ENCODE peak calls at places on chromosomes 5 and 9, in seven cellular contexts. Q is mammary epithelial cell; Y is neural progenitor cell; I is left ventricle myocardium inferior; M is CD8-positive, alpha-beta T cell; V is cardiac muscle cell; O is ovary. D is an unnamed sample. For H3K4me1, the result is how much of the 10 kb centered on the place peaks cover.

GRCh38 chr9:5015934-5016333 is 30.9 kb downstream of the JAK2 start:
- DNase-seq in O (no peak), M (no peak), Y (no peak), Q (no peak), I (no peak), V (no peak), D (no peak)

GRCh38 chr5:17190242-17190778 is 27.1 kb upstream of the BASP1 start:
- DNase-seq in M (no peak), Y (peak), O (no peak), V (peak), Q (peak), I (no peak), D (peak)

GRCh38 chr9:5718296-5719032 is 89.6 kb downstream of the RIC1 start:
- DNase-seq in M (no peak), O (no peak), I (no peak), Y (no peak), Q (no peak), V (no peak), D (no peak)

GRCh38 chr9:61673664-61674381 is 484.0 kb downstream of the SPATA31A7 start:
- DNase-seq in Y (no peak), M (no peak), O (no peak), V (no peak), I (no peak), Q (no peak), D (peak)

GRCh38 chr9:89670806-89671434 is 66.1 kb downstream of the GADD45G start:
- DNase-seq in O (no peak), Q (no peak), I (no peak), M (no peak), V (no peak), Y (no peak), D (no peak)

GRCh38 chr5:115986358-115986757 is 24.1 kb downstream of the LVRN start:
- DNase-seq in I (no peak), O (no peak), Q (no peak), M (no peak), Y (no peak), V (no peak), D (no peak)

GRCh38 chr5:137624786-137625349 is 111.0 kb downstream of the KLHL3 start:
- DNase-seq in I (peak), Y (no peak), M (no peak), Q (no peak), O (no peak), V (no peak), D (peak)

GRCh38 chr5:73292816-73293459 is 119.9 kb downstream of the TMEM174 start:
- DNase-seq in I (no peak), V (no peak), O (no peak), Q (no peak), Y (no peak), M (no peak), D (no peak)

GRCh38 chr5:173802670-173803165 is 85.4 kb upstream of the CPEB4 start:
- DNase-seq in Q (peak), O (no peak), V (no peak), I (peak), Y (no peak), M (no peak), D (no peak)

GRCh38 chr5:76104027-76104426 is 20.8 kb downstream of the SV2C start:
- DNase-seq in O (peak), Q (peak), V (peak), Y (peak), M (no peak), I (no peak), D (peak)

GRCh38 chr9:37302277-37302676 is 120.2 kb upstream of the GRHPR start:
- DNase-seq in Y (no peak), M (no peak), I (no peak), Q (no peak), V (no peak), O (no peak), D (no peak)

GRCh38 chr5:168585119-168585912 is 6.1 kb upstream of the PANK3 start:
- DNase-seq in Q (no peak), O (no peak), I (no peak), M (no peak), Y (no peak), V (no peak), D (no peak)

DNA sequence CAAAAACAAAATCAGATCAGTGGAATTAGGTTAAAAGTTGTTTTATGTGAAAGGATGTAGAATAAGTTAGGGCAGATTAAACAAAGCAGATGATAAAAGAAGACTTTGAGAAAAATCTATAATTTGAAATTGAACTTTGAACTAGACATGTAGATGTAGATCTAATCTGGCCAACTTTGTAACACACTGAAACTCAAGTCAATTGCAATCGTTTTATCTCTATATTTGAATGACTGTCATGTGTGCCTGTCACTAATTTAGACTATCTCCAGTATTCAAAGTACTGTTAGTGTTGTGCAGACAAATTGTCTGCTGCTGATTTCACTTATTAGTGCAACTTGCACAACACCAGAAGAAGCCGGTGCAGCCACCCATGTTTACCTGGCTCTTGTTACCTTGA is 39.8 kb downstream of the ACOT12 start:
- DNase-seq in Y (no peak), I (no peak), V (no peak), Q (no peak), O (no peak), M (no peak), D (no peak)
- H3K4me1 ChIP-seq in Y (under half), I (under half), V (under half), Q (under half), O (under half), M (under half), D (under half)

DNA sequence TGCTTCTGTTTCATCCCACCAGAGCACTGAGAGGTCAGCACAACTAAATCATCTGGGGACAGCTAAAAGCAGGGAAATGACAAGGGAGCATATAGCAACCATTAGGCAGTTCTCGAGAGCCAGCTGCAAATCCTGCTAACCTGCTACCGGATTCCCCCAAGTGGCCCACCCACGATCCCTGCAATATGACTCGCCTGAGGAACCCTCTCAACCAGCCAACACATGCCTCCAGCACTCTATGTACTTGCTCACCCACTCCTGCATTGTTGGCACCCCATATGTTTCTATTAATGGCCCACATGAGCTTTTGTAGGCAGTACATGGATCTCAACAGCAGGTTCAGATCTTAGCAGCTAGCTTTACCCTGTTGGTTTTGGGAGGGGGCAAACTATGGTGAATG is 326.0 kb downstream of the GABRG2 start:
- DNase-seq in Q (no peak), Y (no peak), M (no peak), V (no peak), O (no peak), I (no peak), D (no peak)
- TF ChIP-seq CTCF in Q (no peak), Y (no peak), M (no peak), V (no peak), O (no peak), I (no peak), D (no peak)

DNA sequence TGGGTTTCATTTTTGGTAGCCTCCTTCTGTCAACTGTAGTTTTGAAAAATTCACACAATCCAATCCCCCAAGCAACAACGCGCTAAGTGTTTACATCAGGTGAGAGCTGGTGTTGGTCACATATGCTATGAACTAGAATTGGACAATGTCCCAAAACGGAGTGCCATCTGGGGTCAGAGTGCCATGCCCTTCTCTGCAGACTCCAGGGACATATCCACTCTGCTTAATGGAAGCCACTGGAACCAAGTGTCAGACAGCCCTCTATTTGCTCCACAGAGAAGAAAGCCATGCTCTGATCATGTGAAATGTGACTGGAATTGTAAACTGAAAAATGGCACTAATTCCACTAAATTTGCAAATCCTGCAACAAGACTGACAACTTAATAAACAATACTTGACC is 12.2 kb downstream of the ABCA1 start:
- DNase-seq in I (no peak), M (no peak), O (no peak), Q (no peak), Y (no peak), V (no peak), D (no peak)
- H3K4me1 ChIP-seq in I (half or more), M (under half), O (under half), Q (under half), Y (under half), V (under half), D (under half)

DNA sequence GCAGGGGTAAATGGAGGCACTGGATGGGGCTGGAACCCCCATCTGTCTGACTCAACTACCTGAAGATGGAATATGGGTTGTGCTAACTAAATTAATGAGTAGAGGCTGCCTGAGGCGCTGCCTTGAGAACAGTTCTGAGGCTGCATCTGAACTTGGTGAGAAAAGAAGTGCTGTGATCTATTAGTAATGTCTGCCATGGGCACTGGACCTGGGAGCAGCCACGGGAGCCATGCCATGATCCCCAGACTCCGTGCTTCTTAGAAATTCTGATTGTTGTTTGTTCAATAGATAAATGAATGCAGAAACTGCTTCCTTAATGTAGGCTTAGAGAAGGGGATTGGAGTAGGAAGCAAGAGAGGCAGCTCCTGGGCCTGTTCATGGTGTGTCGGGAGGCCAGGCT is 80.2 kb downstream of the KCNIP1 start:
- DNase-seq in Q (no peak), O (no peak), I (no peak), Y (no peak), V (no peak), M (no peak), D (no peak)
- TF ChIP-seq CTCF in Q (no peak), O (no peak), I (no peak), Y (no peak), V (no peak), M (no peak), D (no peak)

GRCh38 chr5:96573513-96573894 is 88.7 kb upstream of the CAST start:
- DNase-seq in V (no peak), Q (no peak), Y (no peak), O (no peak), I (no peak), M (no peak), D (no peak)
- H3K4me1 ChIP-seq in V (under half), Q (under half), Y (under half), O (under half), I (under half), M (under half), D (under half)